ENCODE peak calls at places on chromosomes 4 and X, in four cellular contexts. P is psoas muscle, C is PC-3, T is esophagus muscularis mucosa. U is an unnamed sample.

GRCh38 chr4:153335665-153336064 is 8.8 kb upstream of the MND1 start:
- DNase-seq in P (no peak), C (peak; percentile 42), T (no peak), U (no peak)

GRCh38 chr4:58274553-58274952 is 1164.4 kb upstream of the IGFBP7 start:
- DNase-seq in P (no peak), C (peak; percentile 7), T (no peak), U (no peak)

GRCh38 chr4:123843137-123843536 is 446.5 kb downstream of the SPRY1 start:
- DNase-seq in P (no peak), C (no peak), T (no peak), U (no peak)

GRCh38 chrX:137748827-137749226 is 182.9 kb downstream of the ZIC3 start:
- DNase-seq in P (no peak), C (no peak), T (no peak), U (no peak)

GRCh38 chr4:153322791-153323190 is 21.7 kb upstream of the MND1 start:
- DNase-seq in P (no peak), C (no peak), T (no peak), U (no peak)

GRCh38 chrX:53479295-53479694 is 45.1 kb upstream of the HSD17B10 start:
- DNase-seq in P (no peak), C (peak; percentile 3), T (no peak), U (no peak)

GRCh38 chrX:11756354-11757318 is 1.4 kb upstream of the MSL3 start:
- DNase-seq in P (no peak), C (peak; percentile 56), T (no peak), U (no peak)

GRCh38 chr4:66688674-66689073 is 856.6 kb downstream of the CENPC start:
- DNase-seq in P (no peak), C (peak; percentile 67), T (no peak), U (no peak)

GRCh38 chrX:49155243-49155899 is 7.2 kb upstream of the MAGIX start:
- DNase-seq in P (no peak), C (peak; percentile 70), T (no peak), U (no peak)

GRCh38 chr4:148054275-148054674 is 322.4 kb downstream of the ARHGAP10 start:
- DNase-seq in P (no peak), C (peak; percentile 11), T (no peak), U (no peak)

GRCh38 chr4:168796362-168797106 is 213.5 kb downstream of the CBR4 start:
- DNase-seq in P (no peak), C (peak; percentile 88), T (no peak), U (no peak)

GRCh38 chr4:125303058-125303457 is 11.7 kb upstream of the FAT4 start:
- DNase-seq in P (no peak), C (no peak), T (no peak), U (no peak)

GRCh38 chrX:27555514-27555913 is 34.6 kb upstream of the DCAF8L2 start:
- DNase-seq in P (no peak), C (peak; percentile 67), T (no peak), U (no peak)

GRCh38 chr4:88791274-88791673 is 93.6 kb upstream of the NAP1L5 start:
- DNase-seq in P (no peak), C (peak; percentile 45), T (no peak), U (no peak)

GRCh38 chrX:123764967-123765871 is 32.4 kb upstream of the THOC2 start:
- DNase-seq in P (peak; percentile 86), C (peak; percentile 83), T (peak; percentile 93), U (no peak)

GRCh38 chr4:53490161-53490915 is 100.9 kb downstream of the LNX1 start:
- DNase-seq in P (no peak), C (no peak), T (no peak), U (no peak)

GRCh38 chr4:90792689-90793088 is 665.5 kb downstream of the CCSER1 start:
- DNase-seq in P (no peak), C (no peak), T (no peak), U (no peak)

GRCh38 chrX:47285762-47286320 is 53.0 kb downstream of the USP11 start:
- DNase-seq in P (no peak), C (no peak), T (no peak), U (no peak)

GRCh38 chr4:31929676-31930075 is 1209.5 kb downstream of the PCDH7 start:
- DNase-seq in P (no peak), C (no peak), T (no peak), U (no peak)

GRCh38 chrX:134849390-134849789 is 141.4 kb upstream of the SMIM10 start:
- DNase-seq in P (no peak), C (peak; percentile 55), T (no peak), U (no peak)

GRCh38 chr4:72842323-72842722 is 227.2 kb downstream of the COX18 start:
- DNase-seq in P (no peak), C (peak; percentile 47), T (no peak), U (no peak)

GRCh38 chr4:29540439-29541102 is 1179.6 kb upstream of the PCDH7 start:
- DNase-seq in P (no peak), C (no peak), T (no peak), U (no peak)

GRCh38 chr4:180587379-180587778 is 1655.8 kb upstream of the TENM3 start:
- DNase-seq in P (no peak), C (no peak), T (no peak), U (no peak)

GRCh38 chr4:78369691-78370090 is 181.9 kb upstream of the ANXA3 start:
- DNase-seq in P (no peak), C (no peak), T (no peak), U (no peak)

GRCh38 chrX:80576815-80577533 is 156.7 kb downstream of the TENT5D start:
- DNase-seq in P (no peak), C (peak; percentile 1), T (no peak), U (no peak)

GRCh38 chrX:150037041-150037440 is 98.8 kb upstream of the EOLA2 start:
- DNase-seq in P (no peak), C (peak; percentile 24), T (no peak), U (no peak)

GRCh38 chr4:128675083-128675482 is 134.4 kb upstream of the JADE1 start:
- DNase-seq in P (no peak), C (no peak), T (no peak), U (no peak)

GRCh38 chr4:113677333-113677732 is 84.2 kb downstream of the CAMK2D start:
- DNase-seq in P (no peak), C (no peak), T (no peak), U (no peak)

GRCh38 chrX:48695524-48695875 is 1.0 kb upstream of the SUV39H1 start:
- DNase-seq in P (no peak), C (peak; percentile 11), T (no peak), U (no peak)

GRCh38 chrX:22338740-22339139 is 66.0 kb downstream of the CBLL2 start:
- DNase-seq in P (no peak), C (no peak), T (no peak), U (no peak)

GRCh38 chrX:771536-771935 is 140.9 kb downstream of the SHOX start:
- DNase-seq in P (no peak), C (no peak), T (no peak), U (no peak)
- H3K27ac ChIP-seq in P (no peak overlapping the region), C (no peak overlapping the region), T (no peak overlapping the region), U (no peak overlapping the region)

GRCh38 chr4:167550021-167550420 is 315.7 kb upstream of the SPOCK3 start:
- DNase-seq in P (no peak), C (no peak), T (no peak), U (no peak)
- H3K27ac ChIP-seq in P (no peak overlapping the region), C (no peak overlapping the region), T (no peak overlapping the region), U (no peak overlapping the region)

GRCh38 chr4:13908455-13908854 is 280.9 kb upstream of the BOD1L1 start:
- DNase-seq in P (no peak), C (no peak), T (no peak), U (no peak)
- H3K27ac ChIP-seq in P (no peak overlapping the region), C (peak overlapping the region; percentile 99), T (no peak overlapping the region), U (no peak overlapping the region)

GRCh38 chr4:6751611-6752485 is 30.7 kb upstream of the KIAA0232 start:
- DNase-seq in P (no peak), C (peak; percentile 34), T (no peak), U (no peak)
- H3K27ac ChIP-seq in P (no peak overlapping the region), C (peak overlapping the region; percentile 88), T (no peak overlapping the region), U (no peak overlapping the region)

GRCh38 chr4:75655562-75655961 is 17.6 kb downstream of the G3BP2 start:
- DNase-seq in P (no peak), C (no peak), T (no peak), U (no peak)
- H3K27ac ChIP-seq in P (no peak overlapping the region), C (no peak overlapping the region), T (no peak overlapping the region), U (no peak overlapping the region)

DNA sequence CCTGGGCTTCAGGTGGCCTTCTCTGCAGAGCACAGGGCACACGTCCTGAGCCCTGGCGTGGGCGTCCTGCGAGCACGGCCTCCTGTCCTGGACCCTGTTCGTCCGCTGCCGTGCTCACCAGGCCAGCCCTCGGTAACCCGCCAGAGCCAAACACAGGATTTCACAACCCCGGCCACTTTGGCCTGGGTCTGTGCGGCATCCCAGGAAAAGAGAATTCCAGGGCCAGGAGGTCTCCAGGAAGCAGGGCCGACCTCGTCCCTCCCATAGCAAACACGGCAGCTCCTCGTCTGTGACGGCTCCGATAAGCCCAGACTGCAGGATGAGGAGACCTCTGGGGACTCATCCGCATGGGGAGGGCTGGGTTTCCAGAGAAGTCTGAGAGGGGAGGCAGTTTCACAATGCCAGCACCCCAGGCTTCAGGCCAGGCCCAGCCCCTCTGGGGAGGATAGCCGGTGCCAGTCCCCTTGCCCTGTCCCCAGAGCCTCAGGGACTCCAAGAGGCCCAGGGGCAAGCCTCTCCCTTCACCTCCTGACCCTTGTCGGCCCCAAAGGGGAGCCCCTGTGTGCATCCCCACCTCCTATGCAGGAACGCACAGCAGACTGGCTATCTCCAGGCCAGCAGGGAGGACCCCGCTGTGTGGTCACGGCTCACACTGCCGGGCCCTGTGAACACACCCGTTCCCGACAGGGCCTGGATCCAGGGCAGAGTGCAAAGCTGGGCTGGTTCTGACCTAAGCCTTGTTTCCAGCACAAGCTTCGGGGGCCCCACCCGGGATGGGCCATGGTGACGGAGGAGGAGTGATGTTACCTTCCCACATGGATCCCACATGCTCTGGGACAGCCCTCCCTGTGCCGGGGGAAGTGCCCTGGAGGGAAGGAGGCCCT is 22.3 kb upstream of the HTRA3 start:
- DNase-seq in P (peak; percentile 80), C (no peak), T (no peak), U (no peak)
- H3K27ac ChIP-seq in P (peak overlapping the region; percentile 61), C (peak overlapping the region; percentile 73), T (peak overlapping the region; percentile 62), U (peak overlapping the region; percentile 67)

DNA sequence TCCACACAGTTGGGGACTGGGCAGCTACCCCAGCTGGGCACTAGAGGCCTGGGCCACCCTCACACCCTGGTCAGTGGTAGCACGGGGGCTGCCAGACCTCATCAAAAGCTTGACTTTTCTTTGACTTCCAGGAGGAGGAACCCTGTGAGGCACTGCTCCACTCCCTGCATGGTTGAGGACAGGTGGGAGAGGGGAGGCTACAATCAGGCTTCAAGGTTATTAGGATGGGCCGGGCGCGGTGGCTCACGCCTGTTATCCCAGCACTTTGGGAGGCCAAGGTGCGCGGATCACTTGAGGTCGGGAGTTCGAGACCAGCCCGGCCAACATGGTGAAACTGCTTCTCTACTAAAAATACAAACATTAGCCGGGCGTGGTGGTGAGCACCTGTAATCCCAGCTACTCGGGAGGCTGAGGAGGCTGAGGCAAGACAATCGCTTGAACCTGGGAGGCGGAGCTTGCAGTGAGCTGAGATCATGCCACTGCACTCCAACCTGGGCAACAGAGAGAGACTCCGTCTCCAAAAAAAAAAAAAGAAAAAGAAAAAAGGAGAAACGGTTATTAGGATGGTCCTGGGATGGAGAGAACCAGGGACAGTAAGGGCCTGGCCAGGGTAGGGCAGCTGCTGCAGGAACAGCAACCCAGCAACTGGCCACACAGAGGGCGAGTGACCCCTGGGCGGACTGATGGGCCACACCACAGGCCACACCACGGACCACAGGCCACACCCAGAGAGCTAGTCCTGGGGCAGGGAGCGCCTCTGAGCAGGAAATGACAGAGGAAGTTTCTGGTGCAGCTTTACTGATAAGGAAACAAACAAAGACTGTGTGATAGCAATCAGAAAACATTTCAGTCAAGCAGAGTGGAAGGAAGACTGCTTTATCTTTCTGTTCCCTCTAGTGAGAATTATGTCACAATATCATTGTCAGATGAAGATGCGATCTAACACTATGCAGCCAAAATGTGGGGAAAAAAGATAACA is 20.5 kb upstream of the OPN1LW start:
- DNase-seq in P (no peak), C (peak; percentile 30), T (no peak), U (no peak)
- H3K27ac ChIP-seq in P (no peak overlapping the region), C (no peak overlapping the region), T (no peak overlapping the region), U (no peak overlapping the region)